ENCODE peak calls at places on chromosomes 12 and 14, in four cellular contexts. One of them, this sample, is unnamed.
A peak's percentile ranks its signal among the peaks of the same experiment; 100 is the strongest.

GRCh38 chr12:57883057-57883456 is 36.5 kb upstream of the CTDSP2 start:
- DNase-seq in neuronal stem cell: no peak
- DNase-seq in mesenchymal stem cell: no peak
- DNase-seq in Karpas-422: no peak
- DNase-seq in this sample: no peak

GRCh38 chr14:95498622-95499353 is 17.7 kb downstream of the SYNE3 start:
- DNase-seq in neuronal stem cell: no peak
- DNase-seq in Karpas-422: no peak
- DNase-seq in mesenchymal stem cell: no peak
- DNase-seq in this sample: peak; percentile 74

GRCh38 chr12:7374423-7375144 is 69.4 kb downstream of the CD163L1 start:
- DNase-seq in neuronal stem cell: peak; percentile 11
- DNase-seq in mesenchymal stem cell: peak; percentile 11
- DNase-seq in Karpas-422: peak; percentile 83
- DNase-seq in this sample: peak; percentile 40

GRCh38 chr14:86961106-86961716 is 1031.8 kb downstream of the GALC start:
- DNase-seq in neuronal stem cell: no peak
- DNase-seq in Karpas-422: peak; percentile 86
- DNase-seq in mesenchymal stem cell: peak; percentile 14
- DNase-seq in this sample: no peak

GRCh38 chr12:131599214-131600159 is 111.4 kb upstream of the SFSWAP start:
- DNase-seq in Karpas-422: no peak
- DNase-seq in mesenchymal stem cell: no peak
- DNase-seq in neuronal stem cell: no peak
- DNase-seq in this sample: no peak

GRCh38 chr12:80778005-80778541 is 61.4 kb downstream of the MYF5 start:
- DNase-seq in Karpas-422: peak; percentile 93
- DNase-seq in neuronal stem cell: no peak
- DNase-seq in mesenchymal stem cell: peak; percentile 85
- DNase-seq in this sample: peak; percentile 47

GRCh38 chr12:62192486-62193250 is 67.5 kb upstream of the USP15 start:
- DNase-seq in Karpas-422: peak; percentile 84
- DNase-seq in neuronal stem cell: peak; percentile 83
- DNase-seq in mesenchymal stem cell: peak; percentile 86
- DNase-seq in this sample: peak; percentile 45

GRCh38 chr14:73740921-73741326 is 26.7 kb upstream of the PNMA1 start:
- DNase-seq in mesenchymal stem cell: peak; percentile 57
- DNase-seq in neuronal stem cell: no peak
- DNase-seq in Karpas-422: no peak
- DNase-seq in this sample: peak; percentile 96

GRCh38 chr14:95045836-95046430 is 111.4 kb downstream of the DICER1 start:
- DNase-seq in mesenchymal stem cell: no peak
- DNase-seq in Karpas-422: no peak
- DNase-seq in neuronal stem cell: no peak
- DNase-seq in this sample: no peak

GRCh38 chr14:32201816-32202467 is at the start of gene RNU6-7:
- DNase-seq in neuronal stem cell: peak; percentile 66
- DNase-seq in Karpas-422: peak; percentile 76
- DNase-seq in mesenchymal stem cell: peak; percentile 57
- DNase-seq in this sample: peak; percentile 29

GRCh38 chr12:88308825-88309224 is 166.7 kb downstream of the TMTC3 start:
- DNase-seq in neuronal stem cell: no peak
- DNase-seq in mesenchymal stem cell: peak; percentile 64
- DNase-seq in Karpas-422: no peak
- DNase-seq in this sample: no peak

GRCh38 chr14:100786131-100786530 is 39.8 kb upstream of the MEG3 start:
- DNase-seq in mesenchymal stem cell: no peak
- DNase-seq in Karpas-422: no peak
- DNase-seq in neuronal stem cell: no peak
- DNase-seq in this sample: no peak

GRCh38 chr12:124655317-124656213 is 88.2 kb upstream of the NCOR2 start:
- DNase-seq in neuronal stem cell: peak; percentile 35
- DNase-seq in mesenchymal stem cell: peak; percentile 98
- DNase-seq in Karpas-422: no peak
- DNase-seq in this sample: peak; percentile 66

GRCh38 chr14:104826858-104827172 is 25.9 kb downstream of the ZBTB42 start:
- DNase-seq in mesenchymal stem cell: no peak
- DNase-seq in neuronal stem cell: peak; percentile 36
- DNase-seq in Karpas-422: no peak
- DNase-seq in this sample: no peak

GRCh38 chr12:106783515-106783914 is 9.0 kb downstream of the RIC8B start:
- DNase-seq in neuronal stem cell: no peak
- DNase-seq in mesenchymal stem cell: no peak
- DNase-seq in Karpas-422: no peak
- DNase-seq in this sample: no peak

GRCh38 chr14:34660796-34661195 is 30.8 kb upstream of the SNX6 start:
- DNase-seq in mesenchymal stem cell: no peak
- DNase-seq in neuronal stem cell: no peak
- DNase-seq in Karpas-422: no peak
- DNase-seq in this sample: no peak

GRCh38 chr12:53050426-53051057 is 677 bp downstream of the TNS2 start:
- DNase-seq in mesenchymal stem cell: no peak
- DNase-seq in neuronal stem cell: no peak
- DNase-seq in Karpas-422: no peak
- DNase-seq in this sample: no peak

GRCh38 chr14:24313912-24314311 is 2.6 kb downstream of the LTB4R start:
- DNase-seq in neuronal stem cell: no peak
- DNase-seq in mesenchymal stem cell: no peak
- DNase-seq in Karpas-422: no peak
- DNase-seq in this sample: no peak

GRCh38 chr12:117402363-117402762 is 40.9 kb upstream of the NOS1 start:
- DNase-seq in mesenchymal stem cell: no peak
- DNase-seq in neuronal stem cell: no peak
- DNase-seq in Karpas-422: peak; percentile 51
- DNase-seq in this sample: no peak

GRCh38 chr12:104699489-104700194 is 242.9 kb downstream of the CHST11 start:
- DNase-seq in mesenchymal stem cell: no peak
- DNase-seq in Karpas-422: no peak
- DNase-seq in neuronal stem cell: no peak
- DNase-seq in this sample: no peak

GRCh38 chr12:88958961-88959360 is 378.7 kb upstream of the KITLG start:
- DNase-seq in neuronal stem cell: no peak
- DNase-seq in Karpas-422: no peak
- DNase-seq in mesenchymal stem cell: no peak
- DNase-seq in this sample: no peak

GRCh38 chr12:81450920-81451739 is 308.0 kb downstream of the PPFIA2 start:
- DNase-seq in mesenchymal stem cell: peak; percentile 72
- DNase-seq in Karpas-422: peak; percentile 68
- DNase-seq in neuronal stem cell: peak; percentile 61
- DNase-seq in this sample: peak; percentile 32

GRCh38 chr12:1199700-1200099 is 208.7 kb downstream of the ERC1 start:
- DNase-seq in mesenchymal stem cell: no peak
- DNase-seq in neuronal stem cell: no peak
- DNase-seq in Karpas-422: no peak
- DNase-seq in this sample: no peak

GRCh38 chr12:19967486-19967885 is 400.9 kb upstream of the PDE3A start:
- DNase-seq in neuronal stem cell: no peak
- DNase-seq in mesenchymal stem cell: peak; percentile 96
- DNase-seq in Karpas-422: no peak
- DNase-seq in this sample: no peak

GRCh38 chr14:104778694-104779331 is 16.7 kb downstream of the AKT1 start:
- DNase-seq in neuronal stem cell: no peak
- DNase-seq in Karpas-422: no peak
- DNase-seq in mesenchymal stem cell: no peak
- DNase-seq in this sample: no peak

GRCh38 chr12:129150721-129151120 is 297.4 kb downstream of the GLT1D1 start:
- DNase-seq in Karpas-422: no peak
- DNase-seq in neuronal stem cell: no peak
- DNase-seq in mesenchymal stem cell: no peak
- DNase-seq in this sample: no peak

GRCh38 chr14:77421241-77421640 is 2.1 kb downstream of the NOXRED1 start:
- DNase-seq in mesenchymal stem cell: no peak
- DNase-seq in neuronal stem cell: no peak
- DNase-seq in Karpas-422: no peak
- DNase-seq in this sample: no peak

GRCh38 chr12:39095636-39096330 is 190.4 kb upstream of the CPNE8 start:
- DNase-seq in mesenchymal stem cell: no peak
- DNase-seq in Karpas-422: no peak
- DNase-seq in neuronal stem cell: no peak
- DNase-seq in this sample: no peak

GRCh38 chr14:68878908-68879307 is 86.0 kb upstream of the ZFP36L1 start:
- DNase-seq in mesenchymal stem cell: no peak
- DNase-seq in Karpas-422: no peak
- DNase-seq in neuronal stem cell: no peak
- DNase-seq in this sample: no peak
- H3K36me3 ChIP-seq in mesenchymal stem cell: peaks cover 96% of the 10 kb centered on the region
- H3K36me3 ChIP-seq in Karpas-422: no peaks in the 10 kb centered on the region
- H3K36me3 ChIP-seq in neuronal stem cell: peaks cover 65% of the 10 kb centered on the region
- H3K36me3 ChIP-seq in this sample: peaks cover 19% of the 10 kb centered on the region

DNA sequence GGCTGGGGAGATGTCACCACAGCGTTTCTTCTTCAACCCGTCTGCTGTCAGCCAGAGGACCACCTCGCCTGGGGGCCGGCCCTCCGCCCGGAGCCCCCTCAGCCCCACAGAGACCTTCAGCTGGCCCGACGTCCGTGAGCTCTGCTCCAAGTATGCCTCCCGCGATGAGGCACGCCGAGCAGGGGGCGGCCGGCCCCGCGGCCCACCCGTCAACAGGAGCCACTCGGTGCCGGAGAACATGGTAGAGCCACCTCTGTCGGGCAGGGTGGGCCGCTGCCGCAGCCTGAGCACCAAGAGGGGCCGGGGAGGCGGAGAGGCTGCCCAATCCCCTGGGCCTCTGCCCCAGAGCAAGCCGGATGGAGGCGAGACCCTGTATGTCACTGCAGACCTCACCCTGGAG is 38.8 kb downstream of the PLEKHG3 start:
- DNase-seq in neuronal stem cell: no peak
- DNase-seq in mesenchymal stem cell: no peak
- DNase-seq in Karpas-422: no peak
- DNase-seq in this sample: no peak
- H3K27ac ChIP-seq in neuronal stem cell: no peak overlapping the region
- H3K27ac ChIP-seq in mesenchymal stem cell: no peak overlapping the region
- H3K27ac ChIP-seq in Karpas-422: no peak overlapping the region
- H3K27ac ChIP-seq in this sample: no peak overlapping the region

GRCh38 chr14:53108292-53108937 is 44.7 kb downstream of the DDHD1 start:
- DNase-seq in Karpas-422: peak; percentile 65
- DNase-seq in neuronal stem cell: no peak
- DNase-seq in mesenchymal stem cell: peak; percentile 9
- DNase-seq in this sample: no peak
- H3K9ac ChIP-seq in Karpas-422: peak overlapping the region; percentile 66
- H3K9ac ChIP-seq in neuronal stem cell: no peak overlapping the region
- H3K9ac ChIP-seq in mesenchymal stem cell: peak overlapping the region; percentile 68
- H3K9ac ChIP-seq in this sample: no peak overlapping the region

DNA sequence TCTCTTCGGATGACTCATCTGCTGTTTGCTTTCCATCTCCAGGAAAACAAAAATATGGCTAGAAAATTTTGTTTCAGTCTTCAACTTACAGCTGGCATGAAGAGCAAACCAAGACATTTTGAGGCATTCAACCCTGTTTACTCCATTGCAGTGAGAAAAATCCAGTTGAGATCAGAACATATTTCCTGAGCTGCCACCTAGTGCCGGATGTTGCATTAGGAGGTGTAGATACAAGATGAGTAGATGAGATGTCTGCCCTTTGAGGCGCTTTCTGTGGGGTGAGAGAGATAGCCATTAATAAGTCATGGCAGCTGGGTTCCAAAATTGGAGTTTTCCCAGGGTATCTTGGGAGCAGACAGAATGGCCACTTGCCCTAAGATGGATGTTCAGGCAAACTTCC is 171.1 kb downstream of the PRKCH start:
- DNase-seq in Karpas-422: peak; percentile 66
- DNase-seq in neuronal stem cell: no peak
- DNase-seq in mesenchymal stem cell: no peak
- DNase-seq in this sample: no peak
- H3K36me3 ChIP-seq in Karpas-422: no peaks in the 10 kb centered on the region
- H3K36me3 ChIP-seq in neuronal stem cell: no peaks in the 10 kb centered on the region
- H3K36me3 ChIP-seq in mesenchymal stem cell: no peaks in the 10 kb centered on the region
- H3K36me3 ChIP-seq in this sample: no peaks in the 10 kb centered on the region

GRCh38 chr14:49593016-49593415 is 5.7 kb upstream of the LRR1 start:
- DNase-seq in Karpas-422: peak; percentile 76
- DNase-seq in neuronal stem cell: no peak
- DNase-seq in mesenchymal stem cell: peak; percentile 55
- DNase-seq in this sample: no peak
- H3K27ac ChIP-seq in Karpas-422: peak overlapping the region; percentile 87
- H3K27ac ChIP-seq in neuronal stem cell: no peak overlapping the region
- H3K27ac ChIP-seq in mesenchymal stem cell: no peak overlapping the region
- H3K27ac ChIP-seq in this sample: no peak overlapping the region

GRCh38 chr12:116381240-116381743 is 103.8 kb upstream of the MED13L start:
- DNase-seq in Karpas-422: no peak
- DNase-seq in mesenchymal stem cell: no peak
- DNase-seq in neuronal stem cell: no peak
- DNase-seq in this sample: no peak
- H3K9ac ChIP-seq in Karpas-422: no peak overlapping the region
- H3K9ac ChIP-seq in mesenchymal stem cell: peak overlapping the region; percentile 78
- H3K9ac ChIP-seq in neuronal stem cell: no peak overlapping the region
- H3K9ac ChIP-seq in this sample: no peak overlapping the region